ENCODE peak calls at places on chromosome 19, in ten cellular contexts. P is tibial nerve, A is uterus, Q is lower leg skin, X is IMR-90, R is endothelial cell of umbilical vein, Z is heart left ventricle, Y is body of pancreas, N is adrenal gland, J is breast epithelium. G is an unnamed sample.
A peak's percentile ranks its signal among the peaks of the same experiment; 100 is the strongest.

GRCh38 chr19:37963190-37963947 is 56.4 kb downstream of the SIPA1L3 start:
- DNase-seq in P (no peak), A (no peak), Q (no peak), X (peak; percentile 47), R (peak; percentile 29), Z (no peak), Y (no peak), N (no peak), J (peak; percentile 37), G (no peak)

GRCh38 chr19:5109560-5109959 is 140.6 kb downstream of the KDM4B start:
- DNase-seq in P (no peak), A (no peak), Q (no peak), X (no peak), R (no peak), Z (no peak), Y (no peak), N (no peak), J (no peak), G (no peak)

GRCh38 chr19:4375164-4375619 is 25.2 kb downstream of the SH3GL1 start:
- DNase-seq in P (no peak), A (no peak), Q (no peak), X (no peak), R (no peak), Z (no peak), Y (peak; percentile 80), N (peak; percentile 74), J (no peak), G (peak; percentile 48)

GRCh38 chr19:18607222-18608101 is 863 bp upstream of the CRLF1 start:
- DNase-seq in P (no peak), A (no peak), Q (no peak), X (no peak), R (no peak), Z (no peak), Y (no peak), N (no peak), J (no peak), G (no peak)

GRCh38 chr19:33203529-33203928 is 9.4 kb downstream of the LRP3 start:
- DNase-seq in P (no peak), A (no peak), Q (no peak), X (no peak), R (no peak), Z (no peak), Y (no peak), N (no peak), J (no peak), G (peak; percentile 44)

GRCh38 chr19:40390084-40390742 is at the start of gene HIPK4:
- DNase-seq in P (no peak), A (no peak), Q (no peak), X (no peak), R (no peak), Z (no peak), Y (no peak), N (no peak), J (no peak), G (no peak)

GRCh38 chr19:58361900-58362271 is 665 bp downstream of the ZNF497 start:
- DNase-seq in P (no peak), A (peak; percentile 53), Q (peak; percentile 41), X (peak; percentile 47), R (no peak), Z (no peak), Y (peak; percentile 51), N (peak; percentile 57), J (peak; percentile 46), G (peak; percentile 61)

GRCh38 chr19:12985049-12985776 is 10.1 kb upstream of the NFIX start:
- DNase-seq in P (peak; percentile 73), A (no peak), Q (peak; percentile 86), X (peak; percentile 76), R (no peak), Z (peak; percentile 68), Y (peak; percentile 71), N (peak; percentile 87), J (peak; percentile 80), G (no peak)

GRCh38 chr19:46559203-46559602 is 41.9 kb upstream of the CALM3 start:
- DNase-seq in P (no peak), A (no peak), Q (no peak), X (no peak), R (no peak), Z (no peak), Y (no peak), N (no peak), J (no peak), G (no peak)

GRCh38 chr19:18113827-18114226 is 16.2 kb downstream of the MAST3 start:
- DNase-seq in P (no peak), A (no peak), Q (no peak), X (no peak), R (no peak), Z (no peak), Y (no peak), N (no peak), J (no peak), G (no peak)

GRCh38 chr19:12996542-12997094 is 1.3 kb downstream of the NFIX start:
- DNase-seq in P (peak; percentile 6), A (no peak), Q (no peak), X (peak; percentile 22), R (peak; percentile 23), Z (peak; percentile 57), Y (peak; percentile 55), N (peak; percentile 69), J (no peak), G (peak; percentile 68)

GRCh38 chr19:9061879-9062278 is 25.0 kb upstream of the OR1M1 start:
- DNase-seq in P (no peak), A (no peak), Q (no peak), X (no peak), R (no peak), Z (no peak), Y (no peak), N (no peak), J (no peak), G (no peak)

GRCh38 chr19:55080915-55081772 is 5.5 kb downstream of the EPS8L1 start:
- DNase-seq in P (peak; percentile 45), A (peak; percentile 53), Q (peak; percentile 84), X (peak; percentile 44), R (peak; percentile 89), Z (peak; percentile 78), Y (peak; percentile 52), N (peak; percentile 53), J (peak; percentile 80), G (peak; percentile 77)

GRCh38 chr19:7159105-7159933 is 89.8 kb downstream of the ZNF557 start:
- DNase-seq in P (no peak), A (peak; percentile 83), Q (peak; percentile 73), X (peak; percentile 95), R (no peak), Z (peak; percentile 85), Y (no peak), N (peak; percentile 89), J (no peak), G (no peak)

GRCh38 chr19:49570138-49570856 is 10.1 kb downstream of the NOSIP start:
- DNase-seq in P (peak; percentile 72), A (peak; percentile 43), Q (no peak), X (peak; percentile 84), R (peak; percentile 80), Z (peak; percentile 59), Y (peak; percentile 75), N (peak; percentile 67), J (no peak), G (no peak)

GRCh38 chr19:33093420-33094210 is 12.6 kb downstream of the GPATCH1 start:
- DNase-seq in P (no peak), A (no peak), Q (no peak), X (no peak), R (no peak), Z (no peak), Y (no peak), N (no peak), J (no peak), G (no peak)

GRCh38 chr19:45152504-45153338 is 8.1 kb downstream of the NKPD1 start:
- DNase-seq in P (peak; percentile 13), A (peak; percentile 31), Q (no peak), X (peak; percentile 40), R (peak; percentile 48), Z (peak; percentile 47), Y (peak; percentile 52), N (peak; percentile 85), J (peak; percentile 50), G (no peak)

GRCh38 chr19:14343286-14343685 is 38.0 kb upstream of the ADGRE5 start:
- DNase-seq in P (no peak), A (no peak), Q (no peak), X (no peak), R (no peak), Z (no peak), Y (peak; percentile 20), N (no peak), J (no peak), G (no peak)
- TF ChIP-seq POLR2A in P (no peak), A (no peak), Q (no peak), X (no peak), R (no peak), Z (no peak), Y (no peak), N (no peak), J (no peak), G (no peak)

DNA sequence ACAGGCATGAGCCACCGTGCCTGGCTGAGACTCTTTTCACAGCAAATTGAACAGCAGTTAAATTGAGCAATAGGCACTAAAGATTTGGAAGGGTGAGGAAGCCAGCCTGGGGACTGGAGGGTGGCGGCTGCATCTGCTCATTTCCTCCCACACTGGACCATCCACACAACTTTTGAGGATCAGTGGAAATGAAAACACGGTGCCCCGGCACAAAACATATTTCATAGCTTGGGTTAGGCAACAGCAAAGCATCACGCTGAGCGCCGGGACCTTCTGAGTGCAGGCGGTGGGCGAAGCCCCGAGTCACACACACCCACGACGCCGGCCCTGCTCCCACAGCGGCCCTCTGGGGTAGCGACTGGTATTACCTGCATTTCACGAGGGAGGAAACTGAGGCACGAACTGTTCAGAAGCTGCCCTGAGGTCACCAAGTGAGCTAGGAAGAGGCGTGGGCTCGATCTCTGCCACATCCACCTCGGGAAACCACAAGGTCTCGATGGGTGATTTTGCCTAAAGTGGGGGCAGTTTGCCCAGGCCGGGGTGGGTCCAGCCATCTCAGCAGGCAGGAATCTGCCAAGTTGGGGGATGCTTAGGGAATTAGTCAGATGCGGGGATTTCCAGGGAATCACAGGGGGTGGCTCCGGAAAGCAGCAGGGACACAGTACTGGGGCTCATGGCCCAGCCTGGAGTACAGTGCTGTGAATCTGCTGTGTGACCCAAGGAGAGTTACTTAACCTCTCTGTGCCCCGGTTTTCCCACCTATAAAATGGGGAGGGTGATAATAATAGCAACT is 3.5 kb upstream of the SBNO2 start:
- DNase-seq in P (no peak), A (peak; percentile 41), Q (peak; percentile 63), X (peak; percentile 97), R (peak; percentile 63), Z (no peak), Y (no peak), N (no peak), J (no peak), G (no peak)
- H3K4me3 ChIP-seq in P (no peak overlapping the region), A (no peak overlapping the region), Q (no peak overlapping the region), X (peak overlapping the region; percentile 4), R (no peak overlapping the region), Z (no peak overlapping the region), Y (no peak overlapping the region), N (no peak overlapping the region), J (no peak overlapping the region), G (no peak overlapping the region)

GRCh38 chr19:53982611-53983010 is 8.8 kb upstream of the CACNG6 start:
- DNase-seq in P (no peak), A (peak; percentile 27), Q (no peak), X (no peak), R (peak; percentile 25), Z (peak; percentile 64), Y (peak; percentile 23), N (no peak), J (peak; percentile 20), G (peak; percentile 45)
- TF ChIP-seq POLR2A in P (no peak), A (no peak), Q (no peak), X (no peak), R (no peak), Z (no peak), Y (no peak), N (no peak), J (no peak), G (no peak)

GRCh38 chr19:48398329-48399235 is 5.1 kb downstream of the GRIN2D start:
- DNase-seq in P (peak; percentile 62), A (peak; percentile 51), Q (peak; percentile 69), X (peak; percentile 41), R (peak; percentile 74), Z (peak; percentile 76), Y (peak; percentile 55), N (peak; percentile 58), J (peak; percentile 48), G (peak; percentile 75)
- H3K4me3 ChIP-seq in P (peak overlapping the region; percentile 30), A (no peak overlapping the region), Q (peak overlapping the region; percentile 30), X (peak overlapping the region; percentile 42), R (peak overlapping the region; percentile 29), Z (peak overlapping the region; percentile 31), Y (no peak overlapping the region), N (no peak overlapping the region), J (peak overlapping the region; percentile 37), G (no peak overlapping the region)

G was measured in right lobe of liver.